ENCODE peak calls at places on chromosome 3, in nine cellular contexts. One of them, this sample, is unnamed. For H3K4me1, the result is how much of the 10 kb centered on the place peaks cover.

GRCh38 chr3:2465842-2466241 is 367.2 kb downstream of the CNTN4 start:
- DNase-seq in PC-3: no peak
- DNase-seq in sigmoid colon: no peak
- DNase-seq in Peyer's patch: no peak
- DNase-seq in GM12878: no peak
- DNase-seq in DND-41: no peak
- DNase-seq in heart left ventricle: no peak
- DNase-seq in left lung: no peak
- DNase-seq in Panc1: no peak
- DNase-seq in this sample: no peak

GRCh38 chr3:139534444-139534812 is 5.1 kb downstream of the RBP1 start:
- DNase-seq in DND-41: no peak
- DNase-seq in left lung: no peak
- DNase-seq in sigmoid colon: peak
- DNase-seq in Panc1: no peak
- DNase-seq in heart left ventricle: no peak
- DNase-seq in GM12878: no peak
- DNase-seq in Peyer's patch: no peak
- DNase-seq in PC-3: peak
- DNase-seq in this sample: peak

GRCh38 chr3:78963771-78964170 is 804.0 kb downstream of the ROBO1 start:
- DNase-seq in GM12878: no peak
- DNase-seq in sigmoid colon: no peak
- DNase-seq in Peyer's patch: no peak
- DNase-seq in left lung: no peak
- DNase-seq in heart left ventricle: no peak
- DNase-seq in PC-3: no peak
- DNase-seq in DND-41: no peak
- DNase-seq in Panc1: no peak
- DNase-seq in this sample: no peak

GRCh38 chr3:120180731-120181412 is 86.6 kb upstream of the GSK3B start:
- DNase-seq in Panc1: no peak
- DNase-seq in sigmoid colon: no peak
- DNase-seq in PC-3: peak
- DNase-seq in left lung: no peak
- DNase-seq in heart left ventricle: no peak
- DNase-seq in GM12878: no peak
- DNase-seq in Peyer's patch: no peak
- DNase-seq in DND-41: no peak
- DNase-seq in this sample: no peak

GRCh38 chr3:98954806-98955205 is 53.3 kb upstream of the DCBLD2 start:
- DNase-seq in DND-41: no peak
- DNase-seq in GM12878: no peak
- DNase-seq in sigmoid colon: no peak
- DNase-seq in PC-3: peak
- DNase-seq in Peyer's patch: no peak
- DNase-seq in Panc1: no peak
- DNase-seq in left lung: no peak
- DNase-seq in heart left ventricle: no peak
- DNase-seq in this sample: no peak

GRCh38 chr3:36679384-36680200 is 84.8 kb downstream of the DCLK3 start:
- DNase-seq in DND-41: no peak
- DNase-seq in Panc1: no peak
- DNase-seq in GM12878: no peak
- DNase-seq in PC-3: peak
- DNase-seq in heart left ventricle: no peak
- DNase-seq in Peyer's patch: no peak
- DNase-seq in sigmoid colon: no peak
- DNase-seq in left lung: no peak
- DNase-seq in this sample: no peak

GRCh38 chr3:146125946-146126345 is 35.0 kb downstream of the PLOD2 start:
- DNase-seq in heart left ventricle: no peak
- DNase-seq in DND-41: no peak
- DNase-seq in Panc1: peak
- DNase-seq in PC-3: peak
- DNase-seq in GM12878: no peak
- DNase-seq in Peyer's patch: no peak
- DNase-seq in left lung: no peak
- DNase-seq in sigmoid colon: no peak
- DNase-seq in this sample: no peak

GRCh38 chr3:188900421-188900941 is 271.3 kb upstream of the TPRG1 start:
- DNase-seq in GM12878: no peak
- DNase-seq in heart left ventricle: no peak
- DNase-seq in Panc1: peak
- DNase-seq in Peyer's patch: no peak
- DNase-seq in sigmoid colon: no peak
- DNase-seq in left lung: no peak
- DNase-seq in PC-3: peak
- DNase-seq in DND-41: no peak
- DNase-seq in this sample: no peak

GRCh38 chr3:39148116-39149058 is 5.0 kb downstream of the CSRNP1 start:
- DNase-seq in PC-3: no peak
- DNase-seq in sigmoid colon: no peak
- DNase-seq in Panc1: no peak
- DNase-seq in left lung: no peak
- DNase-seq in GM12878: no peak
- DNase-seq in DND-41: peak
- DNase-seq in Peyer's patch: peak
- DNase-seq in heart left ventricle: no peak
- DNase-seq in this sample: no peak

GRCh38 chr3:96428097-96428496 is 386.3 kb upstream of the EPHA6 start:
- DNase-seq in PC-3: no peak
- DNase-seq in Peyer's patch: no peak
- DNase-seq in DND-41: no peak
- DNase-seq in sigmoid colon: no peak
- DNase-seq in heart left ventricle: no peak
- DNase-seq in left lung: no peak
- DNase-seq in Panc1: no peak
- DNase-seq in GM12878: no peak
- DNase-seq in this sample: no peak

GRCh38 chr3:197540961-197541377 is 14.8 kb downstream of the BDH1 start:
- DNase-seq in PC-3: peak
- DNase-seq in heart left ventricle: no peak
- DNase-seq in left lung: no peak
- DNase-seq in Peyer's patch: no peak
- DNase-seq in GM12878: no peak
- DNase-seq in Panc1: no peak
- DNase-seq in sigmoid colon: no peak
- DNase-seq in DND-41: no peak
- DNase-seq in this sample: no peak

GRCh38 chr3:143171141-143171651 is 51.6 kb downstream of the CHST2 start:
- DNase-seq in PC-3: no peak
- DNase-seq in left lung: no peak
- DNase-seq in DND-41: peak
- DNase-seq in Peyer's patch: no peak
- DNase-seq in Panc1: no peak
- DNase-seq in sigmoid colon: no peak
- DNase-seq in heart left ventricle: no peak
- DNase-seq in GM12878: peak
- DNase-seq in this sample: no peak

GRCh38 chr3:33926998-33927605 is 128.7 kb downstream of the PDCD6IP start:
- DNase-seq in GM12878: no peak
- DNase-seq in heart left ventricle: no peak
- DNase-seq in DND-41: no peak
- DNase-seq in Panc1: no peak
- DNase-seq in left lung: no peak
- DNase-seq in Peyer's patch: no peak
- DNase-seq in sigmoid colon: no peak
- DNase-seq in PC-3: no peak
- DNase-seq in this sample: no peak

GRCh38 chr3:88000853-88001252 is 58.0 kb downstream of the CGGBP1 start:
- DNase-seq in left lung: no peak
- DNase-seq in heart left ventricle: no peak
- DNase-seq in GM12878: no peak
- DNase-seq in sigmoid colon: no peak
- DNase-seq in DND-41: no peak
- DNase-seq in Panc1: no peak
- DNase-seq in Peyer's patch: no peak
- DNase-seq in PC-3: no peak
- DNase-seq in this sample: peak

GRCh38 chr3:149042766-149043386 is 43.5 kb downstream of the HLTF start:
- DNase-seq in sigmoid colon: no peak
- DNase-seq in Panc1: no peak
- DNase-seq in PC-3: peak
- DNase-seq in DND-41: no peak
- DNase-seq in Peyer's patch: no peak
- DNase-seq in heart left ventricle: no peak
- DNase-seq in GM12878: peak
- DNase-seq in left lung: no peak
- DNase-seq in this sample: no peak

GRCh38 chr3:120147072-120147871 is 53.0 kb upstream of the GSK3B start:
- DNase-seq in PC-3: peak
- DNase-seq in GM12878: no peak
- DNase-seq in left lung: no peak
- DNase-seq in Panc1: no peak
- DNase-seq in sigmoid colon: no peak
- DNase-seq in Peyer's patch: peak
- DNase-seq in heart left ventricle: no peak
- DNase-seq in DND-41: peak
- DNase-seq in this sample: peak

DNA sequence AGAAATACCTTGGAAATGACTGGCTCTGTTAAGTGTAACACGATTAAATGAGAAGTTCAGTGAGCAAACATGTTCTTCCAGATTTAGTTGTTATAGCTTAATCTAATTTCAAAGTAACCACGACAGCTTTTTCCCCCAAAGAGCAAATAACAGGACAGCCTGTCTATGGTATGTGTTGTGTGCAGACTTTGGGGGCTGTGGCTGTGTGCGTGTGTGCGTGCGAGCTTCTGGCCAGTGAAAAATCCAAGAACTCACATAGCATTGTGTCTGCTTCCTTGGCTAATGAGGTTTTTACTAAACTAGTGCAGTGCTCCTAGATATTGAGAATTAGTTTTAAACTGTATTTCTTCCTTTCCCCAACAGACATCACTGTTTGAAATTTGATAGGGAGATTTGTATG is 167.1 kb downstream of the CACNA1D start:
- DNase-seq in GM12878: no peak
- DNase-seq in heart left ventricle: no peak
- DNase-seq in DND-41: no peak
- DNase-seq in left lung: no peak
- DNase-seq in Panc1: no peak
- DNase-seq in PC-3: no peak
- DNase-seq in Peyer's patch: no peak
- DNase-seq in sigmoid colon: no peak
- DNase-seq in this sample: no peak
- H3K4me1 ChIP-seq in GM12878: under half
- H3K4me1 ChIP-seq in heart left ventricle: under half
- H3K4me1 ChIP-seq in DND-41: under half
- H3K4me1 ChIP-seq in left lung: under half
- H3K4me1 ChIP-seq in Panc1: under half
- H3K4me1 ChIP-seq in PC-3: under half
- H3K4me1 ChIP-seq in Peyer's patch: under half
- H3K4me1 ChIP-seq in sigmoid colon: under half
- H3K4me1 ChIP-seq in this sample: under half

DNA sequence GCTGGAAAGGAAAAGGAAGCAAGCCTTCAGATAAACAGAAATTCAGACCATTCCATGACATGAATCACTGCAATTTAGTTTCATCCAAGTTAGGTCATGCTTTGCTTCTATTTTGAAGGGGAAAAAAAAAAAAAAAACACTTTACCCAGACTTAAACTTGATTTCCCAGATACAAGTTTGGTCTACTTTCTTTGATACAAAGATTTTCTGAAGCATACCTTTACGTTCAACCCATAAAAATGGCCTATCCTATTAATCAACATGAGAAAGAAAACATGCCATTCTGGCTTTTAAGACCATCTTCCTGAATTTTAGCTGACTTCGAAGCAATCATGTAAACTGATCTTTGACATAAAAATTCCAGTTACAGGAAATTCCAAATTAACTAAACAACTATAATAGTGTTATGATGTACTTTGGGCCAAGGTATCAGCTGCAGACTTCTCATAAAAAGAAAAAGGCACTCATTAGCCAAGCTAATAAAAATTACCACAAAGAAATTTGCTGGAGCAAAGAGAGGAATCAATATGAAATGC is 12.6 kb downstream of the OSBPL10 start:
- DNase-seq in sigmoid colon: no peak
- DNase-seq in GM12878: no peak
- DNase-seq in heart left ventricle: no peak
- DNase-seq in Panc1: no peak
- DNase-seq in PC-3: peak
- DNase-seq in left lung: no peak
- DNase-seq in Peyer's patch: no peak
- DNase-seq in DND-41: no peak
- DNase-seq in this sample: no peak
- H3K4me3 ChIP-seq in sigmoid colon: no peak
- H3K4me3 ChIP-seq in GM12878: no peak
- H3K4me3 ChIP-seq in heart left ventricle: no peak
- H3K4me3 ChIP-seq in Panc1: peak
- H3K4me3 ChIP-seq in PC-3: peak
- H3K4me3 ChIP-seq in left lung: no peak
- H3K4me3 ChIP-seq in Peyer's patch: no peak
- H3K4me3 ChIP-seq in DND-41: no peak
- H3K4me3 ChIP-seq in this sample: no peak

GRCh38 chr3:45140392-45140791 is 5.8 kb downstream of the CDCP1 start:
- DNase-seq in heart left ventricle: no peak
- DNase-seq in DND-41: no peak
- DNase-seq in left lung: no peak
- DNase-seq in Panc1: no peak
- DNase-seq in sigmoid colon: no peak
- DNase-seq in PC-3: peak
- DNase-seq in GM12878: no peak
- DNase-seq in Peyer's patch: no peak
- DNase-seq in this sample: no peak

GRCh38 chr3:45139372-45139894 is 6.7 kb downstream of the CDCP1 start:
- DNase-seq in GM12878: no peak
- DNase-seq in heart left ventricle: no peak
- DNase-seq in PC-3: no peak
- DNase-seq in left lung: no peak
- DNase-seq in sigmoid colon: no peak
- DNase-seq in DND-41: no peak
- DNase-seq in Peyer's patch: no peak
- DNase-seq in Panc1: no peak
- DNase-seq in this sample: no peak

GRCh38 chr3:45135959-45136358 is 10.2 kb downstream of the CDCP1 start:
- DNase-seq in heart left ventricle: no peak
- DNase-seq in sigmoid colon: no peak
- DNase-seq in PC-3: no peak
- DNase-seq in DND-41: no peak
- DNase-seq in left lung: no peak
- DNase-seq in Peyer's patch: no peak
- DNase-seq in GM12878: no peak
- DNase-seq in Panc1: no peak
- DNase-seq in this sample: no peak

GRCh38 chr3:45134758-45135521 is 11.2 kb downstream of the CDCP1 start:
- DNase-seq in GM12878: no peak
- DNase-seq in PC-3: no peak
- DNase-seq in DND-41: no peak
- DNase-seq in sigmoid colon: no peak
- DNase-seq in heart left ventricle: no peak
- DNase-seq in Peyer's patch: no peak
- DNase-seq in Panc1: no peak
- DNase-seq in left lung: no peak
- DNase-seq in this sample: no peak

GRCh38 chr3:45137656-45138181 is 8.5 kb downstream of the CDCP1 start:
- DNase-seq in DND-41: no peak
- DNase-seq in Peyer's patch: no peak
- DNase-seq in PC-3: peak
- DNase-seq in sigmoid colon: no peak
- DNase-seq in left lung: no peak
- DNase-seq in GM12878: no peak
- DNase-seq in Panc1: no peak
- DNase-seq in heart left ventricle: no peak
- DNase-seq in this sample: no peak
- TF ChIP-seq CTCF in DND-41: no peak
- TF ChIP-seq CTCF in Peyer's patch: no peak
- TF ChIP-seq CTCF in PC-3: no peak
- TF ChIP-seq CTCF in sigmoid colon: no peak
- TF ChIP-seq CTCF in left lung: no peak
- TF ChIP-seq CTCF in GM12878: no peak
- TF ChIP-seq CTCF in Panc1: no peak
- TF ChIP-seq CTCF in heart left ventricle: no peak
- TF ChIP-seq CTCF in this sample: no peak

GRCh38 chr3:30724863-30725262 is 118.5 kb downstream of the TGFBR2 start:
- DNase-seq in left lung: no peak
- DNase-seq in Peyer's patch: no peak
- DNase-seq in DND-41: no peak
- DNase-seq in heart left ventricle: no peak
- DNase-seq in sigmoid colon: no peak
- DNase-seq in PC-3: no peak
- DNase-seq in Panc1: no peak
- DNase-seq in GM12878: no peak
- DNase-seq in this sample: no peak
- H3K4me1 ChIP-seq in left lung: under half
- H3K4me1 ChIP-seq in Peyer's patch: under half
- H3K4me1 ChIP-seq in DND-41: under half
- H3K4me1 ChIP-seq in heart left ventricle: under half
- H3K4me1 ChIP-seq in sigmoid colon: under half
- H3K4me1 ChIP-seq in PC-3: under half
- H3K4me1 ChIP-seq in Panc1: under half
- H3K4me1 ChIP-seq in GM12878: under half
- H3K4me1 ChIP-seq in this sample: under half